ENCODE peak calls at places on chromosomes 16 and 17, in eight cellular contexts. E is spleen, G is H1, Z is transverse colon, L is HL-60, F is GM12891, A is GM23338, N is K562. T is an unnamed sample.

GRCh38 chr16:81431554-81432353 is 12.9 kb upstream of the CMIP start:
- DNase-seq in E (no peak), G (no peak), Z (no peak), L (peak; percentile 42), F (no peak), A (no peak), N (no peak), T (no peak)

GRCh38 chr17:9898812-9899211 is 6.3 kb downstream of the RCVRN start:
- DNase-seq in E (no peak), G (no peak), Z (no peak), L (no peak), F (no peak), A (no peak), N (no peak), T (no peak)

GRCh38 chr17:67620088-67620487 is 97.6 kb upstream of the NOL11 start:
- DNase-seq in E (peak; percentile 16), G (no peak), Z (no peak), L (no peak), F (no peak), A (no peak), N (no peak), T (no peak)

GRCh38 chr17:4951486-4951885 is 567 bp downstream of the ENO3 start:
- DNase-seq in E (no peak), G (no peak), Z (no peak), L (no peak), F (no peak), A (no peak), N (no peak), T (no peak)

GRCh38 chr16:69064164-69064563 is 41.3 kb upstream of the HAS3 start:
- DNase-seq in E (no peak), G (no peak), Z (no peak), L (no peak), F (no peak), A (no peak), N (no peak), T (no peak)

GRCh38 chr17:83183951-83184506 is 104.6 kb downstream of the METRNL start:
- DNase-seq in E (no peak), G (no peak), Z (no peak), L (no peak), F (no peak), A (no peak), N (no peak), T (peak; percentile 57)

GRCh38 chr17:18159551-18160120 is 24.0 kb upstream of the ALKBH5 start:
- DNase-seq in E (no peak), G (no peak), Z (no peak), L (no peak), F (no peak), A (no peak), N (no peak), T (no peak)

GRCh38 chr17:82864721-82865240 is 25.0 kb upstream of the ZNF750 start:
- DNase-seq in E (no peak), G (no peak), Z (no peak), L (no peak), F (no peak), A (no peak), N (no peak), T (no peak)

GRCh38 chr17:8225813-8226535 is 15.6 kb upstream of the AURKB start:
- DNase-seq in E (no peak), G (no peak), Z (peak; percentile 54), L (peak; percentile 55), F (no peak), A (peak; percentile 85), N (peak; percentile 28), T (peak; percentile 39)

GRCh38 chr16:9053006-9053601 is 38.3 kb upstream of the HAPSTR1 start:
- DNase-seq in E (no peak), G (peak; percentile 91), Z (peak; percentile 49), L (peak; percentile 26), F (no peak), A (peak; percentile 99), N (peak; percentile 79), T (peak; percentile 43)

GRCh38 chr16:54446639-54447038 is 160.1 kb upstream of the IRX3 start:
- DNase-seq in E (no peak), G (no peak), Z (no peak), L (no peak), F (no peak), A (no peak), N (no peak), T (no peak)

GRCh38 chr17:69339937-69340336 is 13.0 kb upstream of the ABCA5 start:
- DNase-seq in E (no peak), G (no peak), Z (no peak), L (no peak), F (no peak), A (no peak), N (no peak), T (no peak)

GRCh38 chr17:17463821-17464220 is 13.0 kb upstream of the MED9 start:
- DNase-seq in E (no peak), G (no peak), Z (no peak), L (no peak), F (no peak), A (no peak), N (no peak), T (no peak)

GRCh38 chr16:27434141-27435051 is 32.4 kb downstream of the IL21R start:
- DNase-seq in E (peak; percentile 63), G (no peak), Z (no peak), L (no peak), F (no peak), A (no peak), N (no peak), T (peak; percentile 17)

GRCh38 chr16:54582631-54583250 is 296.2 kb upstream of the IRX3 start:
- DNase-seq in E (no peak), G (no peak), Z (no peak), L (no peak), F (no peak), A (no peak), N (no peak), T (no peak)

GRCh38 chr17:79947351-79948031 is 88.2 kb downstream of the TBC1D16 start:
- DNase-seq in E (peak; percentile 66), G (no peak), Z (no peak), L (no peak), F (no peak), A (no peak), N (no peak), T (no peak)

GRCh38 chr17:76089680-76090516 is 10.9 kb downstream of the ZACN start:
- DNase-seq in E (no peak), G (no peak), Z (no peak), L (no peak), F (no peak), A (no peak), N (no peak), T (no peak)

GRCh38 chr16:67547423-67548264 is 14.7 kb upstream of the CTCF start:
- DNase-seq in E (peak; percentile 92), G (no peak), Z (peak; percentile 60), L (peak; percentile 70), F (no peak), A (no peak), N (no peak), T (no peak)

GRCh38 chr17:42906772-42907171 is 6.2 kb downstream of the G6PC1 start:
- DNase-seq in E (no peak), G (no peak), Z (no peak), L (peak; percentile 35), F (no peak), A (no peak), N (no peak), T (no peak)
- TF ChIP-seq POLR2AphosphoS5 in E (no peak), G (no peak), Z (no peak), L (no peak), F (no peak), A (no peak), N (no peak), T (no peak)

GRCh38 chr16:28859326-28859725 is 4.3 kb upstream of the SH2B1 start:
- DNase-seq in E (no peak), G (no peak), Z (no peak), L (no peak), F (no peak), A (no peak), N (no peak), T (no peak)
- TF ChIP-seq POLR2AphosphoS5 in E (no peak), G (no peak), Z (no peak), L (no peak), F (no peak), A (no peak), N (no peak), T (no peak)

DNA sequence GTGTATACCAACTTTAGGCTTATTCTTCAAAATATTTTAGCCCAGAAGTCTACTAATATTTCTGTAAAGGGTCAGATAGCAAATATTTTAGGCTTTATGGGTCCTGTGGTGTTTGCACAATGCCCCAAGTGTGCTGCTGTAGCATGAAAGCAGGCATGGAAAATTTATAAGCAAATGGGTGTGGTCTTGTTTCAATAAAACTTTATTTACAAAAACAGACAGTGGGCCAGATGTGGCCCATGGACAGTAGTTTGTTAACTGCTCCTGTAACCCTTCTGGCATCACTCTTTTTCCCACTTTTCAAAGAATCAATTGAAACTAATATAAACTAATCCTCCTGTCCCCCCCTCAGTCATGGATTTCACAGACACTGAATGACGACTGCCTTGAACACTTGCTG is 410.7 kb downstream of the SHISA9 start:
- DNase-seq in E (no peak), G (no peak), Z (no peak), L (no peak), F (no peak), A (no peak), N (no peak), T (no peak)
- TF ChIP-seq POLR2AphosphoS5 in E (no peak), G (no peak), Z (no peak), L (no peak), F (no peak), A (no peak), N (no peak), T (no peak)

GRCh38 chr16:12061336-12062055 is 85.0 kb downstream of the SNX29 start:
- DNase-seq in E (no peak), G (no peak), Z (no peak), L (no peak), F (no peak), A (no peak), N (peak; percentile 4), T (no peak)

GRCh38 chr16:12063435-12063834 is 86.9 kb downstream of the SNX29 start:
- DNase-seq in E (no peak), G (no peak), Z (no peak), L (no peak), F (no peak), A (no peak), N (no peak), T (no peak)

GRCh38 chr16:12063004-12063395 is 86.5 kb downstream of the SNX29 start:
- DNase-seq in E (no peak), G (no peak), Z (no peak), L (no peak), F (no peak), A (no peak), N (no peak), T (no peak)

GRCh38 chr16:12060751-12061150 is 84.2 kb downstream of the SNX29 start:
- DNase-seq in E (no peak), G (no peak), Z (no peak), L (no peak), F (no peak), A (no peak), N (peak; percentile 4), T (no peak)

DNA sequence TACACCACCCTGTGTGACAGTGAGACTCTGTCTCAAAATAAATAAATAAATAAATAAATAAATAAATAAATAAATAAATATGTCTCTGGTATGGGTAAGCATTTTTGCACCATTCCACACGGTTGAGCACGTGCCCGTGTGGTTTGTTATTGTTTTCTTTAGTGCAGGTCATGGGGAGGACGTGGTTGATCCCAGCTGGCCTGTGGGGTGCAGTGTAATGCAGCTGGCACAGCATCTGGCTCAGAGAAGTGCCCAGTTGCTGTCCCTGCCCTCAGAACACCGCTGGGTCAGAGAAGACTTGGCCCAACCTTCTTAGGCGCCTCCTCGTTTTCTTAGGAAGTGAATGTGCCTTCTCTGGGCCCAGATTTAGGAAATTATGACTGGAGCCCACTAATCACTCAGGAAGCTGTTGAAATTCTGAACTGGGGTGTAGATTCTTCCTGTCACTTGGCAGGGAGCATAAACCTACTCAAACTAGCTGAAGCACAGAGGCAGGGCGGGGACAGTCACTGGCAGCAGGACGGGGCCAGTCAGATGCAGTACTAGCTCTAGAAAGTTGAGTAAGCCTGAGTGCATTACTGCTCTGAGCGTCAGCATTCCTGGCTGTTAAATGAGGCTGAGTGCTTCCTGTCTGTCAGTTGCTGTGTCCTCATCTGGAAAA is 85.9 kb downstream of the SNX29 start:
- DNase-seq in E (no peak), G (no peak), Z (peak; percentile 65), L (peak; percentile 73), F (no peak), A (no peak), N (no peak), T (peak; percentile 54)
- TF ChIP-seq POLR2AphosphoS5 in E (peak; percentile 17), G (no peak), Z (no peak), L (no peak), F (no peak), A (no peak), N (no peak), T (peak; percentile 11)